ENCODE peak calls at places on chromosomes 3 and 15, in seven cellular contexts. O is activated CD8-positive, alpha-beta memory T cell treated with anti-CD3 and anti-CD28 coated beads, Interleukin-2, amount 50 U/mL, for 48 hours; M is naive thymus-derived CD4-positive, alpha-beta T cell; P is activated CD4-positive, CD25-positive, alpha-beta regulatory T cell; W is activated T-helper 1 cell treated with anti-CD3 and anti-CD28 coated beads, Interleukin-12 subunit alpha, Interleukin-12 subunit beta, Interleukin-2, Interleukin-4 antibody, amounts not matched to agents 30 ng/mL and 10 ng/mL and 1 ng/mL, durations not matched to agents 14 hours and 24 hours and 36 hours; Y is stomach; A is lung. X is an unnamed sample.

GRCh38 chr15:29822685-29823459 is 604 bp upstream of the TJP1 start:
- DNase-seq in O (peak), M (no peak), P (no peak), W (no peak), Y (peak), A (peak), X (peak)

GRCh38 chr15:85751731-85752421 is 42.8 kb downstream of the KLHL25 start:
- DNase-seq in O (no peak), M (no peak), P (no peak), W (no peak), Y (peak), A (no peak), X (peak)

GRCh38 chr3:16064660-16065414 is 109.6 kb upstream of the GALNT15 start:
- DNase-seq in O (no peak), M (no peak), P (no peak), W (no peak), Y (no peak), A (no peak), X (peak)

GRCh38 chr15:72197460-72198409 is at the start of gene GRAMD2A:
- DNase-seq in O (peak), M (peak), P (no peak), W (no peak), Y (peak), A (peak), X (no peak)

GRCh38 chr3:157174265-157174615 is 14.3 kb upstream of the CCNL1 start:
- DNase-seq in O (peak), M (no peak), P (no peak), W (no peak), Y (no peak), A (no peak), X (no peak)

GRCh38 chr15:33083232-33084006 is 111.1 kb downstream of the FMN1 start:
- DNase-seq in O (no peak), M (no peak), P (no peak), W (no peak), Y (no peak), A (no peak), X (no peak)

GRCh38 chr3:37170097-37170496 is 4.3 kb downstream of the LRRFIP2 start:
- DNase-seq in O (no peak), M (no peak), P (no peak), W (no peak), Y (no peak), A (no peak), X (no peak)

GRCh38 chr15:58734859-58735258 is 14.6 kb downstream of the ADAM10 start:
- DNase-seq in O (no peak), M (no peak), P (no peak), W (no peak), Y (no peak), A (no peak), X (no peak)

GRCh38 chr3:15097889-15098288 is 1.1 kb downstream of the RBSN start:
- DNase-seq in O (peak), M (no peak), P (no peak), W (peak), Y (no peak), A (no peak), X (no peak)

GRCh38 chr3:181635141-181635540 is 76.6 kb upstream of the SOX2 start:
- DNase-seq in O (no peak), M (no peak), P (no peak), W (no peak), Y (no peak), A (no peak), X (no peak)

GRCh38 chr3:61783993-61784718 is 222.8 kb downstream of the PTPRG start:
- DNase-seq in O (no peak), M (no peak), P (no peak), W (no peak), Y (no peak), A (no peak), X (no peak)

GRCh38 chr3:115280531-115280930 is 133.4 kb upstream of the ZBTB20 start:
- DNase-seq in O (no peak), M (no peak), P (no peak), W (no peak), Y (no peak), A (no peak), X (no peak)

GRCh38 chr15:62426387-62426956 is 261.4 kb upstream of the C2CD4B start:
- DNase-seq in O (no peak), M (no peak), P (no peak), W (no peak), Y (no peak), A (no peak), X (no peak)

GRCh38 chr15:44243146-44243545 is 45.4 kb upstream of the GOLM2 start:
- DNase-seq in O (no peak), M (no peak), P (no peak), W (no peak), Y (no peak), A (no peak), X (no peak)

GRCh38 chr15:89659295-89659694 is 4.0 kb upstream of the KIF7 start:
- DNase-seq in O (no peak), M (no peak), P (no peak), W (no peak), Y (no peak), A (no peak), X (no peak)

GRCh38 chr15:67771201-67771600 is 54.1 kb upstream of the SKOR1 start:
- DNase-seq in O (no peak), M (no peak), P (no peak), W (no peak), Y (no peak), A (no peak), X (no peak)

GRCh38 chr15:50202003-50202402 is 20.0 kb downstream of the SLC27A2 start:
- DNase-seq in O (no peak), M (no peak), P (no peak), W (no peak), Y (no peak), A (no peak), X (no peak)